ENCODE peak calls at places on chromosomes 6 and 20, in seven cellular contexts. G is H1, E is NT2/D1, R is K562, Z is SK-N-SH, N is HepG2, J is GM12878. W is an unnamed sample.

GRCh38 chr6:103910018-103910417 is 949.7 kb downstream of the HACE1 start:
- DNase-seq in G (no peak), E (no peak), R (no peak), Z (no peak), N (no peak), J (no peak), W (no peak)

GRCh38 chr20:17655286-17655651 is 26.8 kb downstream of the RRBP1 start:
- DNase-seq in G (no peak), E (no peak), R (no peak), Z (peak; percentile 5), N (no peak), J (no peak), W (no peak)

GRCh38 chr6:25448965-25449538 is 169.9 kb downstream of the CARMIL1 start:
- DNase-seq in G (no peak), E (no peak), R (no peak), Z (no peak), N (no peak), J (no peak), W (no peak)

GRCh38 chr20:16064991-16065707 is 508.1 kb downstream of the KIF16B start:
- DNase-seq in G (no peak), E (no peak), R (no peak), Z (no peak), N (peak; percentile 76), J (no peak), W (no peak)

GRCh38 chr6:50277774-50278173 is 228.0 kb upstream of the DEFB112 start:
- DNase-seq in G (no peak), E (no peak), R (no peak), Z (no peak), N (no peak), J (no peak), W (no peak)

GRCh38 chr6:117481278-117481925 is 1.1 kb upstream of the DCBLD1 start:
- DNase-seq in G (no peak), E (no peak), R (peak; percentile 15), Z (no peak), N (peak; percentile 84), J (no peak), W (no peak)

GRCh38 chr6:90080876-90081464 is 186.7 kb downstream of the GJA10 start:
- DNase-seq in G (no peak), E (no peak), R (no peak), Z (no peak), N (no peak), J (peak; percentile 15), W (no peak)

GRCh38 chr6:118902731-118903130 is 8.8 kb downstream of the ASF1A start:
- DNase-seq in G (no peak), E (no peak), R (no peak), Z (no peak), N (no peak), J (no peak), W (no peak)

GRCh38 chr6:122779672-122780066 is at the start of gene FABP7:
- DNase-seq in G (no peak), E (no peak), R (no peak), Z (no peak), N (no peak), J (no peak), W (no peak)

GRCh38 chr6:163793584-163793983 is 379.1 kb downstream of the QKI start:
- DNase-seq in G (no peak), E (no peak), R (no peak), Z (no peak), N (peak; percentile 10), J (no peak), W (peak; percentile 0)

GRCh38 chr6:31631209-31631608 is 10.7 kb downstream of the PRRC2A start:
- DNase-seq in G (no peak), E (no peak), R (no peak), Z (peak; percentile 34), N (no peak), J (no peak), W (no peak)

GRCh38 chr6:148720371-148720770 is 26.5 kb upstream of the UST start:
- DNase-seq in G (no peak), E (no peak), R (no peak), Z (no peak), N (no peak), J (no peak), W (no peak)

GRCh38 chr6:125597411-125598253 is 151.8 kb upstream of the HEY2 start:
- DNase-seq in G (no peak), E (no peak), R (no peak), Z (no peak), N (no peak), J (no peak), W (no peak)

GRCh38 chr6:35052694-35053565 is 88.2 kb downstream of the TCP11 start:
- DNase-seq in G (no peak), E (no peak), R (no peak), Z (no peak), N (no peak), J (no peak), W (no peak)
- TF ChIP-seq YY1 in G (no peak), E (no peak), R (no peak), Z (no peak), N (no peak), J (no peak), W (no peak)

DNA sequence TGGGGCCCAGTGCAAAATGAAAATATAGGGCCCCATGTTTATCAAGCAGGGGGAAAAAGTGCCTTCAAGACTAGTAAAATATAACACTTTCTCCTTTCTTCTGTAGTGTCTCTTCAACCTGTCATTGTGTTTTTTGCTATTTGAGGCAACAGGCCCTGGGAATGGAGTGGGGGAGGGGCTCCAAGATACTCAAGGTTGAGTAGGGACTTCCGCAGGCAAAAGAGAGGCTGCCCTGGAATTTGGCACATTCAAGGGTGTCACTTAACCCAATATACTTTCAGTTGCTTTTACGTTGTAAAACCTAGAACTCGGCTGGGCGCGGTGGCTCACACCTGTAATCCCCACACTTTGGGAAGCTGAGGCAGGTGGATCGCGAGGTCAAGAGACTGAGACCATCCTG is 154.9 kb downstream of the ALDH8A1 start:
- DNase-seq in G (no peak), E (no peak), R (no peak), Z (no peak), N (no peak), J (no peak), W (no peak)
- TF ChIP-seq YY1 in G (no peak), E (no peak), R (no peak), Z (no peak), N (no peak), J (no peak), W (no peak)

GRCh38 chr20:43723194-43723593 is 3.6 kb downstream of the GTSF1L start:
- DNase-seq in G (no peak), E (no peak), R (no peak), Z (peak; percentile 57), N (no peak), J (no peak), W (no peak)

GRCh38 chr20:43721429-43722152 is 5.2 kb downstream of the GTSF1L start:
- DNase-seq in G (no peak), E (no peak), R (no peak), Z (no peak), N (no peak), J (no peak), W (no peak)

GRCh38 chr20:43721097-43721428 is 5.7 kb downstream of the GTSF1L start:
- DNase-seq in G (no peak), E (no peak), R (no peak), Z (no peak), N (no peak), J (no peak), W (no peak)

GRCh38 chr20:43723735-43724134 is 3.1 kb downstream of the GTSF1L start:
- DNase-seq in G (no peak), E (no peak), R (no peak), Z (no peak), N (no peak), J (no peak), W (no peak)

DNA sequence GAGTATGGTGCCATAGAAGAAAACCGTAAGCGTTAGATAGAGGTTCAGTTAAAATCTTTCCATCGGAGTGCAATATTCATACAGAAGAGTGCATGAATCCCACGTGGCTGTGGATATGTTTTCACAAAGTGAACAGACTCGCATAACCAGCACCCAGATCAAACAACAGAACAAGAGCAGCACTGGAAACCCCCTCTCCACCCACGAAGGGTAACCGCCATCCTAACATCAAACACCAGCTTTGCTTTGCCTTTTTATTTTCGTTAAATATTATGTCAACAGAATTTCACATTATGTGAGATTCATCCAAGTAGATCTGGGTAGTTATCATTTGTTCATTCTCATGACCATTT is 4.7 kb downstream of the GTSF1L start:
- DNase-seq in G (no peak), E (no peak), R (no peak), Z (no peak), N (no peak), J (no peak), W (no peak)
- TF ChIP-seq YY1 in G (no peak), E (no peak), R (no peak), Z (no peak), N (no peak), J (no peak), W (no peak)

GRCh38 chr6:143726015-143726647 is 48.4 kb downstream of the PHACTR2 start:
- DNase-seq in G (no peak), E (no peak), R (no peak), Z (no peak), N (no peak), J (no peak), W (no peak)
- TF ChIP-seq YY1 in G (no peak), E (no peak), R (no peak), Z (no peak), N (no peak), J (no peak), W (no peak)

DNA sequence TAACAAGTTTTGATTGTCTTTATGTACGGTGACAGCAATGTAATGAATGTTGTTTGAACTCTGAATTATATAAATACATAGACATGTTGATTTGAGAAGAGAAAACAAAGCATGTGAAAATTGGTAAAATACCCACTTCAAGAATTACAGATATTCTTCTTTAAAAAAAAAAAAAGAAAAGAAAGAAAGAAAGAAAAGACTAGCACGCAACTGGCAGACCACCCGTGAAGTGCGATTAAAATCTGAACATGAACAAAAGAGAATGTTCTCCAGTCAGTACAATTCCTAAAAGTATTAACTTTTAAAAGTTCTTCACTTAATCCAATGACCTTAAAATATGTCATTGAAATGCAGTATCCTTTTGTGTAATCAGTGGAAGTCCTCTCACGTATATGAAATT is 434.9 kb downstream of the TFAP2A start:
- DNase-seq in G (no peak), E (no peak), R (no peak), Z (no peak), N (no peak), J (no peak), W (no peak)
- TF ChIP-seq YY1 in G (no peak), E (no peak), R (no peak), Z (no peak), N (no peak), J (no peak), W (no peak)